ENCODE peak calls at places on chromosome 1, in nine cellular contexts. M, S, H, B, C, X, D, E and J are unnamed samples.

GRCh38 chr1:86205741-86206140 is 49.2 kb upstream of the COL24A1 start:
- DNase-seq in M (peak), S (no peak), H (no peak), B (no peak), C (no peak), X (no peak), D (no peak), E (no peak), J (no peak)

GRCh38 chr1:21216835-21217811 is 40.4 kb upstream of the EIF4G3 start:
- DNase-seq in M (peak), S (peak), H (peak), B (no peak), C (peak), X (no peak), D (no peak), E (peak), J (peak)

GRCh38 chr1:24724345-24725208 is 20.7 kb upstream of the CLIC4 start:
- DNase-seq in M (peak), S (no peak), H (no peak), B (no peak), C (no peak), X (no peak), D (no peak), E (peak), J (no peak)

GRCh38 chr1:8082945-8083344 is 56.8 kb upstream of the ERRFI1 start:
- DNase-seq in M (peak), S (no peak), H (no peak), B (peak), C (no peak), X (no peak), D (no peak), E (no peak), J (no peak)

GRCh38 chr1:100769906-100770646 is 50.5 kb downstream of the VCAM1 start:
- DNase-seq in M (no peak), S (no peak), H (no peak), B (no peak), C (no peak), X (no peak), D (no peak), E (no peak), J (no peak)

GRCh38 chr1:198268784-198269183 is 112.0 kb downstream of the NEK7 start:
- DNase-seq in M (no peak), S (no peak), H (no peak), B (no peak), C (no peak), X (no peak), D (no peak), E (no peak), J (no peak)

GRCh38 chr1:16926491-16927195 is 4.9 kb downstream of the CROCC start:
- DNase-seq in M (no peak), S (no peak), H (no peak), B (no peak), C (no peak), X (no peak), D (no peak), E (peak), J (peak)

GRCh38 chr1:109628540-109629321 is 9.1 kb downstream of the AMPD2 start:
- DNase-seq in M (peak), S (no peak), H (no peak), B (no peak), C (no peak), X (peak), D (no peak), E (no peak), J (no peak)

GRCh38 chr1:165075725-165076370 is 280.7 kb downstream of the LMX1A start:
- DNase-seq in M (peak), S (peak), H (no peak), B (no peak), C (no peak), X (no peak), D (peak), E (peak), J (peak)

GRCh38 chr1:63968663-63969460 is 195.0 kb downstream of the ROR1 start:
- DNase-seq in M (peak), S (no peak), H (no peak), B (no peak), C (no peak), X (no peak), D (no peak), E (no peak), J (no peak)

GRCh38 chr1:194929376-194929775 is 1678.9 kb downstream of the KCNT2 start:
- DNase-seq in M (peak), S (no peak), H (no peak), B (no peak), C (no peak), X (peak), D (no peak), E (no peak), J (no peak)

GRCh38 chr1:43931711-43932660 is 1.6 kb upstream of the ARTN start:
- DNase-seq in M (no peak), S (no peak), H (no peak), B (no peak), C (no peak), X (no peak), D (no peak), E (no peak), J (no peak)

GRCh38 chr1:93471284-93471683 is 23.4 kb downstream of the FNBP1L start:
- DNase-seq in M (no peak), S (no peak), H (no peak), B (no peak), C (no peak), X (no peak), D (no peak), E (no peak), J (no peak)

GRCh38 chr1:198660341-198661056 is 21.7 kb downstream of the PTPRC start:
- DNase-seq in M (no peak), S (no peak), H (no peak), B (no peak), C (no peak), X (no peak), D (no peak), E (no peak), J (no peak)